ENCODE peak calls at places on chromosomes 13 and 19, in five cellular contexts. N is H1, C is IMR-90, G is GM12878, Z is SK-N-SH. T is an unnamed sample.

GRCh38 chr13:39612023-39612637 is 9.1 kb upstream of the LHFPL6 start:
- DNase-seq in Z (peak; percentile 44), C (peak; percentile 78), N (no peak), G (no peak), T (peak; percentile 46)

GRCh38 chr13:22662771-22663170 is 518.0 kb upstream of the SGCG start:
- DNase-seq in C (no peak), Z (no peak), G (no peak), N (no peak), T (no peak)

GRCh38 chr13:65882810-65883209 is 1347.3 kb downstream of the PCDH9 start:
- DNase-seq in Z (no peak), G (no peak), C (no peak), N (no peak), T (no peak)

GRCh38 chr19:4620675-4621074 is 18.6 kb upstream of the TNFAIP8L1 start:
- DNase-seq in N (no peak), G (no peak), Z (no peak), C (no peak), T (no peak)

GRCh38 chr13:113651511-113652403 is 6.2 kb downstream of the ATP4B start:
- DNase-seq in C (no peak), Z (no peak), G (no peak), N (no peak), T (no peak)

GRCh38 chr13:51192348-51192747 is 29.9 kb upstream of the FAM124A start:
- DNase-seq in N (no peak), G (no peak), Z (no peak), C (no peak), T (no peak)

GRCh38 chr19:21824679-21825078 is 11.3 kb downstream of the ZNF43 start:
- DNase-seq in C (peak; percentile 47), G (no peak), N (no peak), Z (no peak), T (no peak)

GRCh38 chr13:110809871-110810486 is 96.5 kb downstream of the ING1 start:
- DNase-seq in Z (no peak), C (no peak), N (no peak), G (no peak), T (no peak)

GRCh38 chr13:97188207-97188606 is 33.9 kb upstream of the MBNL2 start:
- DNase-seq in Z (no peak), G (no peak), C (no peak), N (no peak), T (no peak)

GRCh38 chr19:55447421-55448174 is 4.5 kb upstream of the SHISA7 start:
- DNase-seq in Z (peak; percentile 78), G (no peak), N (no peak), C (peak; percentile 15), T (no peak)

GRCh38 chr13:42048625-42049453 is at the start of gene DGKH:
- DNase-seq in G (no peak), N (no peak), C (peak; percentile 78), Z (peak; percentile 95), T (peak; percentile 33)

GRCh38 chr19:16062789-16063188 is 13.5 kb upstream of the TPM4 start:
- DNase-seq in Z (peak; percentile 73), C (no peak), G (no peak), N (no peak), T (no peak)

GRCh38 chr19:14003279-14004051 is 2.7 kb downstream of the RFX1 start:
- DNase-seq in Z (no peak), N (no peak), G (no peak), C (no peak), T (no peak)

GRCh38 chr19:19261350-19262189 is 11.5 kb downstream of the TM6SF2 start:
- DNase-seq in G (no peak), Z (peak; percentile 92), C (no peak), N (peak; percentile 53), T (no peak)

GRCh38 chr19:1745589-1746031 is 7.7 kb upstream of the ONECUT3 start:
- DNase-seq in G (no peak), N (no peak), C (no peak), Z (no peak), T (peak; percentile 59)

GRCh38 chr13:100636441-100636840 is 38.2 kb downstream of the TMTC4 start:
- DNase-seq in N (no peak), Z (no peak), G (no peak), C (no peak), T (no peak)

GRCh38 chr19:292951-293350 is 1.7 kb upstream of the PLPP2 start:
- DNase-seq in Z (peak; percentile 30), N (no peak), G (no peak), C (no peak), T (no peak)

GRCh38 chr13:46712524-46712923 is 84.4 kb downstream of the ESD start:
- DNase-seq in G (no peak), Z (no peak), N (no peak), C (no peak), T (no peak)

DNA sequence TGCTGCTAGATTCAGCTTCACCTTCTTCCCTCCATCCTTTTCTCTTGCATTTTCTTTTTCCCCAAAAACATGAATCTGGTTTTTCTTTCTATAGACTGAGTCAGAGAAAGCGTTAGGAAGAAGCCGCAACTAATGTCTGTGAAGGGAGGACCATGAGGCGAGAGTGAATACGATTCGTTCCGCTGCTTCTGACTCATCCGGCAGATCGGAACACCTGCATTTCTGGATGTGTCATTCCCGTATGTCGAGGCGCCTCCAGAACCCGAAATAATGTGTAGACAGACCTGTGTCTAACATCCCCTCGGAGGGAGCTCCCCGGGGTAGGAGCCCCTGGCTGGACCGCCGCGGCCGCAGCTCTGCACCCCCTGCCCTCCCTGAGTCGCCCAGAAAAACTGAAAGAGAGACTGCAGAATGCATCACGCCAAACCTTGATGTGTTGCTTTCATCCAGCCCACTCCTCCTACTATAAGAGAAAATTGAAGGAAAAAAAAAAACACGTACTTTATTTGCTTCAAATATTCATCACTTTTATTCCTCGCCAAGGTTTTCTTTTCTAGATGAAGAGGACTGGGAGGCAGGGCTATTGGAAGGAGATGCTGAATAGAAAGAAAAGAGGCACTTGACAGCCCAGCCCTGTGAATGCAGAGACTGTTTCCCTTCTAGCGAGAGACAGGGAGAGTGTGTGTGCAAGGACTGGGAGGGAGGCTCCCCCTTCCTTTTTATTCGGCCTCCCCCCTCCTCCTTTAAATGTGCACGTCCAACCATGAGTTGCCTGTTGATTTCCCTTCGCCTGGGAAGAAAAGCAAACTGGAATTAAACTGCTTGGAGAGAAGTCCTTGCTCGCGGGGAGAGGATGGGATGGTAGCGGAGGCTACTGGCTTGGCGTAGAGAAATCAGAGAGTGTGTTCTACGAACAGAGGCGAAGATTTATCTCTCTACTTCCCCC is 610 bp upstream of the PCDH17 start:
- DNase-seq in G (no peak), Z (peak; percentile 51), C (no peak), N (no peak), T (no peak)
- TF ChIP-seq RAD21 in G (no peak), Z (no peak), C (no peak), N (no peak), T (no peak)

DNA sequence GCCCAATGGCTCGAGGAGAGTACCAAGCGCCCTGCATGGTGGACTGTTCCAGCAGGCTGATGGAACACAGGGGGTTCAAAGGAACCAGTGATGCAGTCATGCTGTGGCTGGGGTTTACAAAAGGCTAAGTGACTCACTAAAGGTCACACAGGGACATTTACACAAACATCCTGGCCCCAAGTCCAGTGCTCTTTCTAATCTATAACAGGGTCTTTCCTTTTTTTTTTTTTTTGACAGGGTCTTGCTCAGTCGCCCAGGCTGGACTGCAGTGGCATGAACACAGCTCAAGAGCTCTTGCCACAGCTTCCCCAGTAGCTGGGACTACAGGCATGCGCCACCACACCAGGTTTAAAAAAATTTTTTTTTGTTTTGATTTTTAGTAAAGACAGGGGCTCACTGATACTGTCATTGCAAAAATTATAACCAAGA is 2.8 kb upstream of the SLC25A15 start:
- DNase-seq in Z (no peak), G (no peak), C (peak; percentile 61), N (no peak), T (no peak)
- TF ChIP-seq RAD21 in Z (no peak), G (no peak), C (no peak), N (no peak), T (no peak)

DNA sequence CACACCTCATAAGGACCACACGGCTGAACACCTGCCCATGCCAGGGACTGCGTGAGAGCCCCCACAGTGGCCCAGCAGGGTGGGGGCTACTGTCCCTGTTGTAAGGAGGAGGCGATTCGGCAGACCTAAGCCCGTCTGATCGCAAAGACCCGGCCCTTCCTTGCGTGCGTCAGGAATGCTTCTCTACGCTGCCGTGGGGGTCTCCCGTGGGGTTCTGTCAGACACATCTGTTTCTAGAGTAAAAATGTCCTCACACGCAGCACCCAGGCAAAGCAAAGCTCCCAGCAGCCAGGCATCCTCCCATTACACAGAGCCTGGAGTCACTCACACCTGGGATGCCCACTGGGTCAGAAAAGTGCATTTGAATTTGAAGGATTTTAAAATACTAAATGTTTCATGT is 147.7 kb upstream of the SOX1 start:
- DNase-seq in Z (no peak), N (no peak), C (no peak), G (no peak), T (no peak)
- TF ChIP-seq RAD21 in Z (no peak), N (no peak), C (no peak), G (no peak), T (no peak)

GRCh38 chr13:26324867-26325266 is 70.9 kb downstream of the CDK8 start:
- DNase-seq in C (peak; percentile 13), Z (no peak), N (no peak), G (no peak), T (no peak)

GRCh38 chr13:26327905-26328304 is 74.0 kb downstream of the CDK8 start:
- DNase-seq in C (no peak), G (no peak), Z (no peak), N (no peak), T (no peak)

GRCh38 chr13:26324294-26324693 is 70.4 kb downstream of the CDK8 start:
- DNase-seq in N (no peak), Z (no peak), G (no peak), C (no peak), T (no peak)

GRCh38 chr13:26326562-26326961 is 72.6 kb downstream of the CDK8 start:
- DNase-seq in N (no peak), G (no peak), C (no peak), Z (no peak), T (no peak)

DNA sequence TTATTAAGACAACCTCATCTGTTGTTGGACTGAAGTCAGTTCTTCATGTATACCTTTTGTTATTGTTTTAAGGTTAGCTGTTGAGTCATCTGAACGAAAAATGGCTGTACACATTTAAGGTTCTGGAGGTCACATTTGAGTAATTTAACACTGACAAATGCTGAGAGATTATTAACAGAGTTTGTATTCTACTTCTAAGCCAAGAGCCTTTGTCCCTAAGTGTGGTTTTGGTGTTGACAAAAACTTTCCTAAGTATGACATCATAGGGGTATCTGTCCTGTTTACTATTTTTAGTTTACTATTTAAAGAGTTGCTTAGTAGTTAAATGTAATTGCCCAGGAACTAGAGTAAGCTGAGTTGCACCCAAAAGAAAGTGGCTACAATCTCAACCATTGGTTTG is 71.9 kb downstream of the CDK8 start:
- DNase-seq in Z (no peak), C (peak; percentile 4), G (peak; percentile 13), N (no peak), T (no peak)
- TF ChIP-seq RAD21 in Z (no peak), C (no peak), G (no peak), N (no peak), T (no peak)

GRCh38 chr13:106159295-106160195 is 375.9 kb downstream of the EFNB2 start:
- DNase-seq in N (no peak), Z (no peak), C (no peak), G (no peak), T (no peak)

GRCh38 chr13:106161186-106161585 is 374.3 kb downstream of the EFNB2 start:
- DNase-seq in N (no peak), Z (no peak), G (no peak), C (no peak), T (no peak)

GRCh38 chr13:106163426-106163825 is 372.0 kb downstream of the EFNB2 start:
- DNase-seq in C (no peak), Z (no peak), N (no peak), G (no peak), T (no peak)
- TF ChIP-seq RAD21 in C (no peak), Z (no peak), N (no peak), G (no peak), T (no peak)

T was measured in HCT116.